ENCODE peak calls at places on chromosomes 11 and 22, in eight cellular contexts. W, Z, H, L, M, Q, O and G are unnamed samples. For H3K4me1, the result is how much of the 10 kb centered on the place peaks cover.

GRCh38 chr11:122099345-122100045 is 16.5 kb downstream of the BLID start:
- DNase-seq in Q (no peak), Z (no peak), W (no peak), L (no peak), H (no peak), O (no peak), M (no peak), G (no peak)

GRCh38 chr11:12175694-12176241 is 65.4 kb downstream of the MICAL2 start:
- DNase-seq in O (peak), W (no peak), M (no peak), H (peak), L (no peak), Z (no peak), Q (no peak), G (no peak)

GRCh38 chr22:21837184-21837979 is 30.1 kb downstream of the MAPK1 start:
- DNase-seq in O (no peak), M (no peak), W (no peak), H (peak), Z (no peak), L (no peak), Q (no peak), G (no peak)

GRCh38 chr22:24244144-24244787 is 616 bp downstream of the GGT5 start:
- DNase-seq in Q (no peak), H (no peak), L (no peak), O (no peak), Z (no peak), W (peak), M (no peak), G (no peak)

GRCh38 chr11:35317253-35317652 is 102.1 kb downstream of the SLC1A2 start:
- DNase-seq in Z (no peak), H (no peak), L (no peak), Q (peak), W (no peak), O (no peak), M (no peak), G (no peak)

GRCh38 chr11:13011366-13012036 is 2.4 kb downstream of the RASSF10 start:
- DNase-seq in O (no peak), W (no peak), Z (no peak), M (no peak), H (no peak), L (no peak), Q (no peak), G (no peak)

GRCh38 chr11:65424200-65425104 is 1.9 kb downstream of the NEAT1 start:
- DNase-seq in Z (no peak), M (peak), Q (peak), O (peak), L (peak), W (peak), H (peak), G (peak)

GRCh38 chr11:124769804-124770774 is 8.0 kb upstream of the ESAM start:
- DNase-seq in M (no peak), H (peak), Q (no peak), O (peak), W (no peak), Z (no peak), L (no peak), G (no peak)

GRCh38 chr22:36397081-36397766 is 9.5 kb upstream of the MYH9 start:
- DNase-seq in W (no peak), H (peak), Z (no peak), O (no peak), L (no peak), Q (no peak), M (no peak), G (no peak)

GRCh38 chr22:36425977-36426523 is 38.3 kb upstream of the MYH9 start:
- DNase-seq in M (no peak), W (no peak), Q (no peak), O (peak), L (no peak), Z (no peak), H (peak), G (no peak)

GRCh38 chr11:95908826-95909225 is 15.1 kb downstream of the MTMR2 start:
- DNase-seq in O (no peak), Z (no peak), L (no peak), Q (no peak), W (no peak), H (no peak), M (no peak), G (no peak)

GRCh38 chr11:122863704-122864326 is 18.7 kb upstream of the JHY start:
- DNase-seq in W (peak), H (peak), O (peak), Z (no peak), M (no peak), Q (no peak), L (peak), G (no peak)

GRCh38 chr22:36417281-36417686 is 29.5 kb upstream of the MYH9 start:
- DNase-seq in W (no peak), O (no peak), Q (no peak), H (no peak), Z (no peak), M (no peak), L (peak), G (peak)

GRCh38 chr22:16966251-16966650 is 41.8 kb downstream of the GAB4 start:
- DNase-seq in Q (no peak), M (no peak), O (no peak), H (no peak), L (no peak), Z (no peak), W (no peak), G (no peak)

GRCh38 chr11:12831471-12832202 is 157.4 kb downstream of the TEAD1 start:
- DNase-seq in Q (no peak), L (no peak), O (no peak), H (no peak), W (no peak), M (no peak), Z (no peak), G (no peak)

GRCh38 chr22:23268139-23268712 is 87.9 kb downstream of the BCR start:
- DNase-seq in M (no peak), Q (no peak), O (no peak), Z (no peak), L (no peak), W (no peak), H (no peak), G (no peak)

GRCh38 chr11:45024846-45025623 is 74.4 kb upstream of the TP53I11 start:
- DNase-seq in Q (no peak), Z (no peak), M (no peak), L (no peak), O (no peak), H (no peak), W (no peak), G (no peak)

GRCh38 chr11:96204721-96205459 is 138.1 kb downstream of the MAML2 start:
- DNase-seq in Z (no peak), L (no peak), W (no peak), Q (no peak), H (no peak), M (no peak), O (no peak), G (no peak)

GRCh38 chr22:28670153-28670552 is 9.5 kb downstream of the TTC28 start:
- DNase-seq in H (no peak), Z (no peak), L (no peak), W (no peak), M (no peak), Q (no peak), O (no peak), G (no peak)

GRCh38 chr11:69750108-69750850 is 24.9 kb downstream of the FGF4 start:
- DNase-seq in W (no peak), H (no peak), M (no peak), L (no peak), O (no peak), Z (no peak), Q (no peak), G (no peak)

GRCh38 chr22:30250713-30251267 is 4.2 kb upstream of the LIF start:
- DNase-seq in W (no peak), L (no peak), Q (no peak), Z (no peak), M (no peak), O (no peak), H (peak), G (peak)
- H3K4me1 ChIP-seq in W (under half), L (half or more), Q (half or more), Z (under half), M (under half), O (under half), H (half or more), G (half or more)

GRCh38 chr11:103359221-103359620 is 250.0 kb downstream of the DYNC2H1 start:
- DNase-seq in Q (no peak), Z (no peak), M (no peak), L (no peak), O (no peak), W (no peak), H (no peak), G (no peak)
- TF ChIP-seq EP300 in Q (no peak), Z (no peak), M (no peak), L (no peak), O (no peak), W (no peak), H (no peak), G (no peak)

DNA sequence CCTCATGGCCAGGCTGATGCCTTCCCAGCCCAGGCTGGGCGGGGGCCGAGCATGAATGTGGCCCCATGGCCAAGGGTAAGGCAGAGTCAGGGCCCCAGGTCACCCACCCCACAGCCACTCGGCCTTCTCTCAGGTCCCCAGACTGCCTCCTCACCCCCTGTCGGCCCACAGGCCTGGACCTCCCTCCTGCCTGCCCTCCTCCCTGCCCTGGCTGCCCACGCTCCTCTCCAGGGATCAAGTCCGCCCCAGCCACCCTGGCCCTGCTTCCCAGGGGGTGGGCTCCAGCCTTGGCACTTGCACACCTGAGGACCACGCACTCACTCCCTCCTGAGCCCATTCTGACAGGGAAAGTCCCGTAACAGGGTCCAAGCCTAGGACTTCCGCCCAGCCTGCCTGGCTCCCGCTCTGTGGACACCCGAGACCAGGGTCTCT is 37.8 kb upstream of the TH start:
- DNase-seq in L (no peak), W (no peak), H (no peak), Z (no peak), Q (no peak), M (peak), O (no peak), G (no peak)
- H3K4me1 ChIP-seq in L (under half), W (under half), H (under half), Z (under half), Q (under half), M (under half), O (under half), G (under half)

GRCh38 chr11:77159219-77159936 is 31.3 kb downstream of the MYO7A start:
- DNase-seq in O (no peak), W (no peak), Z (no peak), Q (no peak), M (no peak), L (no peak), H (no peak), G (no peak)

GRCh38 chr11:77163271-77163670 is 35.2 kb downstream of the MYO7A start:
- DNase-seq in L (no peak), O (no peak), W (no peak), H (no peak), M (no peak), Z (no peak), Q (no peak), G (no peak)

GRCh38 chr11:77158041-77158695 is 30.1 kb downstream of the MYO7A start:
- DNase-seq in M (no peak), Q (peak), Z (no peak), O (no peak), H (no peak), L (no peak), W (no peak), G (no peak)

GRCh38 chr11:77156396-77157195 is 28.6 kb downstream of the MYO7A start:
- DNase-seq in Z (no peak), Q (peak), W (no peak), O (no peak), L (no peak), M (no peak), H (no peak), G (no peak)

GRCh38 chr11:77159937-77160495 is 32.0 kb downstream of the MYO7A start:
- DNase-seq in H (no peak), L (no peak), Q (no peak), W (no peak), Z (no peak), O (no peak), M (no peak), G (no peak)
- TF ChIP-seq EP300 in H (no peak), L (no peak), Q (no peak), W (no peak), Z (no peak), O (no peak), M (no peak), G (no peak)

GRCh38 chr11:125923012-125923579 is 18.8 kb downstream of the DDX25 start:
- DNase-seq in M (peak), W (peak), H (peak), O (peak), Q (no peak), Z (peak), L (peak), G (peak)
- H3K4me1 ChIP-seq in M (under half), W (under half), H (under half), O (under half), Q (under half), Z (under half), L (under half), G (under half)

GRCh38 chr11:72439455-72439854 is 5.1 kb upstream of the CLPB start:
- DNase-seq in W (peak), M (no peak), Q (no peak), O (no peak), L (no peak), Z (no peak), H (no peak), G (no peak)
- TF ChIP-seq EP300 in W (no peak), M (no peak), Q (no peak), O (no peak), L (no peak), Z (no peak), H (no peak), G (no peak)

DNA sequence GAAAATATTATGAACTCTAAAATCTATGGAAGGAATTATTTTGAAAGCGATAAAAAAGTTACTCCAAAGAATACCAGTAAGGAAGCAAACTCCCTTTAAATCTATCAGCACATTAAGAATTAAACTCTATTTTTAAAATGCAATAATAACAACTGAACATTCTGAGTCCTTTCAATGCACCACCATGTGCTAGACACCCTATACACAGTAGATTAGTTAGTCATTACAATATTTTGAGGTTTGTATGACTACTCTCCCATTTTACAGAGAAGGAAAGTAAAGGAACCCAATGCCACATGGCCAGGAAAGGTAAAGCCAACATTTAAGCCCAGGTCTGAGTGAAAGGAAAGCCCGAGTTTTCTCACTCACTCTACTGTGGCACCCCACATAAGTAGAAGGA is 17.7 kb downstream of the JAML start:
- DNase-seq in H (no peak), L (no peak), Q (no peak), M (no peak), W (no peak), O (no peak), Z (no peak), G (no peak)
- H3K4me1 ChIP-seq in H (under half), L (half or more), Q (under half), M (under half), W (under half), O (under half), Z (under half), G (under half)

GRCh38 chr22:26587991-26588613 is 1.8 kb downstream of the TPST2 start:
- DNase-seq in Q (no peak), O (peak), M (no peak), W (no peak), H (no peak), Z (no peak), L (no peak), G (no peak)
- TF ChIP-seq EP300 in Q (no peak), O (no peak), M (no peak), W (no peak), H (no peak), Z (no peak), L (no peak), G (no peak)

GRCh38 chr11:2389344-2390026 is 11.1 kb upstream of the TSSC4 start:
- DNase-seq in M (no peak), L (no peak), W (no peak), Q (peak), O (no peak), Z (no peak), H (no peak), G (no peak)
- H3K4me1 ChIP-seq in M (half or more), L (half or more), W (half or more), Q (half or more), O (half or more), Z (half or more), H (under half), G (half or more)

GRCh38 chr11:107928767-107929507 is 689 bp downstream of the RAB39A start:
- DNase-seq in Q (peak), H (peak), Z (no peak), L (peak), O (no peak), W (peak), M (no peak), G (no peak)
- TF ChIP-seq EP300 in Q (no peak), H (no peak), Z (no peak), L (no peak), O (no peak), W (no peak), M (no peak), G (no peak)